ENCODE peak calls at places on chromosome 2, in eight cellular contexts. One of them, this sample, is unnamed.
A peak's percentile ranks its signal among the peaks of the same experiment; 100 is the strongest.

GRCh38 chr2:227808936-227809335 is 4.7 kb upstream of the CCL20 start:
- DNase-seq in ovary: no peak
- DNase-seq in tibial artery: no peak
- DNase-seq in fibroblast of the aortic adventitia: no peak
- DNase-seq in BE2C: no peak
- DNase-seq in endodermal cell: no peak
- DNase-seq in mammary epithelial cell: no peak
- DNase-seq in astrocyte of the spinal cord: no peak
- DNase-seq in this sample: no peak

GRCh38 chr2:55885129-55885943 is 38.2 kb downstream of the EFEMP1 start:
- DNase-seq in ovary: peak; percentile 52
- DNase-seq in tibial artery: no peak
- DNase-seq in fibroblast of the aortic adventitia: peak; percentile 99
- DNase-seq in BE2C: no peak
- DNase-seq in endodermal cell: no peak
- DNase-seq in mammary epithelial cell: peak; percentile 90
- DNase-seq in astrocyte of the spinal cord: peak; percentile 99
- DNase-seq in this sample: peak; percentile 24

GRCh38 chr2:76194376-76194775 is 483.7 kb upstream of the GCFC2 start:
- DNase-seq in ovary: no peak
- DNase-seq in tibial artery: no peak
- DNase-seq in fibroblast of the aortic adventitia: no peak
- DNase-seq in BE2C: no peak
- DNase-seq in endodermal cell: no peak
- DNase-seq in mammary epithelial cell: no peak
- DNase-seq in astrocyte of the spinal cord: no peak
- DNase-seq in this sample: no peak

GRCh38 chr2:212227755-212228154 is 310.8 kb downstream of the ERBB4 start:
- DNase-seq in ovary: no peak
- DNase-seq in tibial artery: peak; percentile 43
- DNase-seq in fibroblast of the aortic adventitia: peak; percentile 92
- DNase-seq in BE2C: peak; percentile 70
- DNase-seq in endodermal cell: no peak
- DNase-seq in mammary epithelial cell: peak; percentile 70
- DNase-seq in astrocyte of the spinal cord: peak; percentile 78
- DNase-seq in this sample: peak; percentile 41

GRCh38 chr2:223510713-223511112 is 91.4 kb downstream of the SCG2 start:
- DNase-seq in ovary: no peak
- DNase-seq in tibial artery: no peak
- DNase-seq in fibroblast of the aortic adventitia: no peak
- DNase-seq in BE2C: no peak
- DNase-seq in endodermal cell: no peak
- DNase-seq in mammary epithelial cell: no peak
- DNase-seq in astrocyte of the spinal cord: no peak
- DNase-seq in this sample: no peak

GRCh38 chr2:75134802-75135201 is 64.5 kb downstream of the TACR1 start:
- DNase-seq in ovary: no peak
- DNase-seq in tibial artery: no peak
- DNase-seq in fibroblast of the aortic adventitia: no peak
- DNase-seq in BE2C: no peak
- DNase-seq in endodermal cell: no peak
- DNase-seq in mammary epithelial cell: no peak
- DNase-seq in astrocyte of the spinal cord: no peak
- DNase-seq in this sample: no peak

GRCh38 chr2:9644603-9645002 is 13.8 kb upstream of the YWHAQ start:
- DNase-seq in ovary: no peak
- DNase-seq in tibial artery: no peak
- DNase-seq in fibroblast of the aortic adventitia: peak; percentile 34
- DNase-seq in BE2C: no peak
- DNase-seq in endodermal cell: no peak
- DNase-seq in mammary epithelial cell: peak; percentile 85
- DNase-seq in astrocyte of the spinal cord: no peak
- DNase-seq in this sample: no peak

GRCh38 chr2:233814063-233814435 is 35.9 kb downstream of the MROH2A start:
- DNase-seq in ovary: no peak
- DNase-seq in tibial artery: no peak
- DNase-seq in fibroblast of the aortic adventitia: peak; percentile 14
- DNase-seq in BE2C: peak; percentile 11
- DNase-seq in endodermal cell: peak; percentile 57
- DNase-seq in mammary epithelial cell: no peak
- DNase-seq in astrocyte of the spinal cord: no peak
- DNase-seq in this sample: no peak

GRCh38 chr2:227655454-227655853 is 11.2 kb upstream of the SCYGR5 start:
- DNase-seq in ovary: no peak
- DNase-seq in tibial artery: peak; percentile 38
- DNase-seq in fibroblast of the aortic adventitia: peak; percentile 94
- DNase-seq in BE2C: no peak
- DNase-seq in endodermal cell: no peak
- DNase-seq in mammary epithelial cell: peak; percentile 82
- DNase-seq in astrocyte of the spinal cord: peak; percentile 80
- DNase-seq in this sample: peak; percentile 63

GRCh38 chr2:107984667-107985066 is 1.7 kb upstream of the SLC5A7 start:
- DNase-seq in ovary: no peak
- DNase-seq in tibial artery: no peak
- DNase-seq in fibroblast of the aortic adventitia: no peak
- DNase-seq in BE2C: no peak
- DNase-seq in endodermal cell: no peak
- DNase-seq in mammary epithelial cell: no peak
- DNase-seq in astrocyte of the spinal cord: no peak
- DNase-seq in this sample: no peak

GRCh38 chr2:23620841-23621341 is 235.9 kb downstream of the KLHL29 start:
- DNase-seq in ovary: no peak
- DNase-seq in tibial artery: no peak
- DNase-seq in fibroblast of the aortic adventitia: peak; percentile 51
- DNase-seq in BE2C: peak; percentile 96
- DNase-seq in endodermal cell: no peak
- DNase-seq in mammary epithelial cell: no peak
- DNase-seq in astrocyte of the spinal cord: peak; percentile 30
- DNase-seq in this sample: peak; percentile 45

GRCh38 chr2:210519594-210519993 is 36.8 kb upstream of the CPS1 start:
- DNase-seq in ovary: no peak
- DNase-seq in tibial artery: no peak
- DNase-seq in fibroblast of the aortic adventitia: no peak
- DNase-seq in BE2C: no peak
- DNase-seq in endodermal cell: no peak
- DNase-seq in mammary epithelial cell: peak; percentile 64
- DNase-seq in astrocyte of the spinal cord: no peak
- DNase-seq in this sample: no peak

GRCh38 chr2:222568866-222569265 is 87.0 kb downstream of the FARSB start:
- DNase-seq in ovary: peak; percentile 24
- DNase-seq in tibial artery: no peak
- DNase-seq in fibroblast of the aortic adventitia: peak; percentile 72
- DNase-seq in BE2C: no peak
- DNase-seq in endodermal cell: no peak
- DNase-seq in mammary epithelial cell: no peak
- DNase-seq in astrocyte of the spinal cord: peak; percentile 82
- DNase-seq in this sample: peak; percentile 62

GRCh38 chr2:129324349-129324748 is 655.1 kb upstream of the RAB6C start:
- DNase-seq in ovary: no peak
- DNase-seq in tibial artery: no peak
- DNase-seq in fibroblast of the aortic adventitia: no peak
- DNase-seq in BE2C: no peak
- DNase-seq in endodermal cell: no peak
- DNase-seq in mammary epithelial cell: no peak
- DNase-seq in astrocyte of the spinal cord: no peak
- DNase-seq in this sample: no peak

GRCh38 chr2:190835303-190835930 is 45.2 kb upstream of the GLS start:
- DNase-seq in ovary: peak; percentile 64
- DNase-seq in tibial artery: peak; percentile 55
- DNase-seq in fibroblast of the aortic adventitia: peak; percentile 91
- DNase-seq in BE2C: no peak
- DNase-seq in endodermal cell: no peak
- DNase-seq in mammary epithelial cell: peak; percentile 79
- DNase-seq in astrocyte of the spinal cord: peak; percentile 91
- DNase-seq in this sample: peak; percentile 91

GRCh38 chr2:31965094-31965493 is 45.7 kb downstream of the MEMO1 start:
- DNase-seq in ovary: no peak
- DNase-seq in tibial artery: no peak
- DNase-seq in fibroblast of the aortic adventitia: no peak
- DNase-seq in BE2C: no peak
- DNase-seq in endodermal cell: no peak
- DNase-seq in mammary epithelial cell: no peak
- DNase-seq in astrocyte of the spinal cord: no peak
- DNase-seq in this sample: no peak

GRCh38 chr2:96841707-96842495 is 1.9 kb downstream of the ANKRD23 start:
- DNase-seq in ovary: no peak
- DNase-seq in tibial artery: no peak
- DNase-seq in fibroblast of the aortic adventitia: no peak
- DNase-seq in BE2C: no peak
- DNase-seq in endodermal cell: no peak
- DNase-seq in mammary epithelial cell: no peak
- DNase-seq in astrocyte of the spinal cord: no peak
- DNase-seq in this sample: no peak

GRCh38 chr2:86143307-86143706 is 37.3 kb downstream of the PTCD3 start:
- DNase-seq in ovary: no peak
- DNase-seq in tibial artery: no peak
- DNase-seq in fibroblast of the aortic adventitia: no peak
- DNase-seq in BE2C: no peak
- DNase-seq in endodermal cell: no peak
- DNase-seq in mammary epithelial cell: no peak
- DNase-seq in astrocyte of the spinal cord: no peak
- DNase-seq in this sample: no peak

GRCh38 chr2:168118733-168119518 is 128.5 kb downstream of the STK39 start:
- DNase-seq in ovary: peak; percentile 17
- DNase-seq in tibial artery: no peak
- DNase-seq in fibroblast of the aortic adventitia: peak; percentile 86
- DNase-seq in BE2C: peak; percentile 33
- DNase-seq in endodermal cell: peak; percentile 59
- DNase-seq in mammary epithelial cell: peak; percentile 41
- DNase-seq in astrocyte of the spinal cord: peak; percentile 86
- DNase-seq in this sample: no peak

DNA sequence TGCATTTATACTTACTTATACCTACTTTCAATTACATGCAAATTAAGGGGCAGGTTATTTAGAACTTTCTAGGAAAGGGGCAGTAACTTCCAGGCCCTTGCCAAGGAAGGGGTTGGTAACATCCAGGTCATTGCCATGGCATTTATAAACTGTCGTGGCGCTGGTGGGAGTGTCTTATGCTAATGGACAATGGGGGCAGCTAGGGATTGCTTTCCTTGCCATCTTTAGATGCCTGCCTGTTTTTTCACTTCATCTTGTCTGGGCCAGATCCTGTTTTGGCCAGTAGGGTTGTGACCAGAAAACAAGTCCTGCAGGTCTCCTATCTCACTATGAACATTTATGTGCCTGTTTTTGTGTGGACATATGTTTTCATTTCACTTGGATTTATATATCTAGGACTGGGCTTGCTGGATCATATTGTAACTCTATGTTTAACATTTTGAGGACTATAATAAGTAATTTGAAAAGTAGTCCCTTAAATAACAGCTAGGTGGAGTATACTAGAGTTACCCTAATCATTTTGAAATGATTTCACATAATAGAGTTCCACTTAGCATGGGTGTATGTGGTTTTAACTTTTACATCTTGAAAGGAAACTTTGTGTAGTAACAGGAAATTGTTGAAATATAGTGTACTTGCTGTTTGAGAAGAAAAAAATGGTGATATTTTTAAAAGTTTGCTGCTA is 56.1 kb downstream of the LCLAT1 start:
- DNase-seq in ovary: no peak
- DNase-seq in tibial artery: no peak
- DNase-seq in fibroblast of the aortic adventitia: peak; percentile 23
- DNase-seq in BE2C: no peak
- DNase-seq in endodermal cell: no peak
- DNase-seq in mammary epithelial cell: no peak
- DNase-seq in astrocyte of the spinal cord: no peak
- DNase-seq in this sample: no peak
- TF ChIP-seq CTCF in ovary: no peak
- TF ChIP-seq CTCF in tibial artery: peak; percentile 29
- TF ChIP-seq CTCF in fibroblast of the aortic adventitia: peak; percentile 21
- TF ChIP-seq CTCF in BE2C: peak; percentile 45
- TF ChIP-seq CTCF in endodermal cell: peak; percentile 71
- TF ChIP-seq CTCF in mammary epithelial cell: peak; percentile 34
- TF ChIP-seq CTCF in astrocyte of the spinal cord: peak; percentile 2
- TF ChIP-seq CTCF in this sample: no peak

GRCh38 chr2:44244135-44244871 is 31.0 kb upstream of the SLC3A1 start:
- DNase-seq in ovary: peak; percentile 51
- DNase-seq in tibial artery: peak; percentile 53
- DNase-seq in fibroblast of the aortic adventitia: peak; percentile 84
- DNase-seq in BE2C: peak; percentile 65
- DNase-seq in endodermal cell: peak; percentile 79
- DNase-seq in mammary epithelial cell: peak; percentile 37
- DNase-seq in astrocyte of the spinal cord: peak; percentile 80
- DNase-seq in this sample: peak; percentile 81
- H3K4me3 ChIP-seq in ovary: no peak overlapping the region
- H3K4me3 ChIP-seq in tibial artery: peak overlapping the region; percentile 48
- H3K4me3 ChIP-seq in fibroblast of the aortic adventitia: peak overlapping the region; percentile 50
- H3K4me3 ChIP-seq in BE2C: peak overlapping the region; percentile 48
- H3K4me3 ChIP-seq in endodermal cell: peak overlapping the region; percentile 49
- H3K4me3 ChIP-seq in mammary epithelial cell: no peak overlapping the region
- H3K4me3 ChIP-seq in astrocyte of the spinal cord: peak overlapping the region; percentile 25
- H3K4me3 ChIP-seq in this sample: no peak overlapping the region

DNA sequence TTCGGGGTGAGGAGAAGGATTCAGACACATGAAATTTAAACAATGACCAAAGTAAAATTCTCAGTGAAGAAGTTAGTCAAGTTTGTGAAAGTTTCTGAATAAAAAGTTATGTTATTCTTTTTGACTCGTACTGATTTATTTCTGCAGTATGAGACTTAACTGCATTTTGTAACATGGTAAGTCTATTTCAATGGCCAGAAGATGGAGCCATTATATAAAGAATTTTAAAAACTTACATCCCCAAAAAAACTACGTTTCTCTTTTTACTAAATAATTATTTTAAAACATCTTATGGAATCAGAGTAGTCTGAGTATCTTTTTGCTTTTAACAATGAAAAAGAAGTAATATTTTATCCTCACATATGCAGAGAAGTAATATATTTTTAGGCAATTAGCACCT is 51.4 kb upstream of the SCN1A start:
- DNase-seq in ovary: no peak
- DNase-seq in tibial artery: no peak
- DNase-seq in fibroblast of the aortic adventitia: peak; percentile 59
- DNase-seq in BE2C: no peak
- DNase-seq in endodermal cell: no peak
- DNase-seq in mammary epithelial cell: no peak
- DNase-seq in astrocyte of the spinal cord: peak; percentile 47
- DNase-seq in this sample: no peak
- TF ChIP-seq CTCF in ovary: no peak
- TF ChIP-seq CTCF in tibial artery: no peak
- TF ChIP-seq CTCF in fibroblast of the aortic adventitia: peak; percentile 39
- TF ChIP-seq CTCF in BE2C: no peak
- TF ChIP-seq CTCF in endodermal cell: peak; percentile 44
- TF ChIP-seq CTCF in mammary epithelial cell: peak; percentile 31
- TF ChIP-seq CTCF in astrocyte of the spinal cord: peak; percentile 21
- TF ChIP-seq CTCF in this sample: no peak

DNA sequence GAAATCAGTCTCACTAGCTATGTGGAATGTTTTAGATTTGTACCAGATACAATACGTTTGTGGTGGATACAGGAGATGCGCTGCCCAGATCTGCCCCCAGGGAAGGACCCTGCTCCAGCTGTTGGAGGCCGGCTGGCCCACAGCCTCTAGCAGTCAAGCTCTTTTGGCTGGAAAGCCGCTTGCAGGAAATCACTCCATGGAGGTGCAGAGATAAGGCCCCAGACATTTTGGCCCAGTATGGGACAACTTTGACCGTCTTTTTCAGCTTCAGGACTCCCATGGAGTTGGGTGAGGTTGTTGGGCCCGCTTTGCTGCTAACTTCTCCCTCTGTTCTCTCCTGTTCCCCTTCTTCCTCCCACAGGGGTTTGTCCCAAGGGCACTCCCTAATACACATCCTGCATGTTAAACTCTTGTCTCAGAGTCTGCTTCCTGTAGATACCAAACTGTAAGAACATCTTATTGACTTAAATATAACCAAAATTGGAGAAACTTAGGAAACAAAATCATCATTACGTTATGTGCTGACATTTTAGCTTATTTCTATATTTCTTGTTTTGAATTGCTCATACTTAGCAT is 1.7 kb upstream of the QPCT start:
- DNase-seq in ovary: no peak
- DNase-seq in tibial artery: no peak
- DNase-seq in fibroblast of the aortic adventitia: no peak
- DNase-seq in BE2C: peak; percentile 40
- DNase-seq in endodermal cell: peak; percentile 67
- DNase-seq in mammary epithelial cell: no peak
- DNase-seq in astrocyte of the spinal cord: no peak
- DNase-seq in this sample: no peak
- H3K4me3 ChIP-seq in ovary: no peak overlapping the region
- H3K4me3 ChIP-seq in tibial artery: no peak overlapping the region
- H3K4me3 ChIP-seq in fibroblast of the aortic adventitia: no peak overlapping the region
- H3K4me3 ChIP-seq in BE2C: no peak overlapping the region
- H3K4me3 ChIP-seq in endodermal cell: peak overlapping the region; percentile 75
- H3K4me3 ChIP-seq in mammary epithelial cell: no peak overlapping the region
- H3K4me3 ChIP-seq in astrocyte of the spinal cord: no peak overlapping the region
- H3K4me3 ChIP-seq in this sample: no peak overlapping the region

This sample was measured in adrenal gland.